ENCODE peak calls at places on chromosomes 16 and 17, in nine cellular contexts. V is MCF 10A, N is ovary, F is heart right ventricle, P is neural progenitor cell, Z is adrenal gland, D is A549, I is left ventricle myocardium inferior, L is H9. H is an unnamed sample.

GRCh38 chr17:50080827-50081226 is 14.3 kb upstream of the PDK2 start:
- DNase-seq in V (no peak), N (no peak), F (no peak), P (no peak), Z (peak), D (no peak), I (peak), L (no peak), H (no peak)

GRCh38 chr16:58426095-58426494 is 33.8 kb downstream of the GINS3 start:
- DNase-seq in V (no peak), N (no peak), F (no peak), P (no peak), Z (peak), D (no peak), I (no peak), L (no peak), H (peak)

GRCh38 chr17:77316191-77316641 is 175.4 kb downstream of the SEC14L1 start:
- DNase-seq in V (peak), N (peak), F (no peak), P (peak), Z (peak), D (peak), I (no peak), L (peak), H (no peak)

GRCh38 chr17:265726-266125 is 84.3 kb upstream of the DOC2B start:
- DNase-seq in V (no peak), N (peak), F (no peak), P (no peak), Z (peak), D (no peak), I (peak), L (no peak), H (no peak)

GRCh38 chr17:12815642-12816141 is 26.4 kb downstream of the ARHGAP44 start:
- DNase-seq in V (no peak), N (no peak), F (no peak), P (no peak), Z (no peak), D (no peak), I (no peak), L (no peak), H (peak)

GRCh38 chr17:63561819-63562218 is 11.5 kb downstream of the DCAF7 start:
- DNase-seq in V (no peak), N (no peak), F (no peak), P (no peak), Z (no peak), D (no peak), I (no peak), L (no peak), H (no peak)

GRCh38 chr17:51435641-51436091 is 175.3 kb downstream of the UTP18 start:
- DNase-seq in V (peak), N (peak), F (peak), P (peak), Z (no peak), D (peak), I (peak), L (peak), H (peak)

GRCh38 chr17:976316-976715 is 3.3 kb downstream of the NXN start:
- DNase-seq in V (no peak), N (no peak), F (no peak), P (no peak), Z (no peak), D (no peak), I (no peak), L (no peak), H (no peak)

GRCh38 chr16:66621973-66622372 is 17.5 kb downstream of the CMTM3 start:
- DNase-seq in V (no peak), N (no peak), F (no peak), P (no peak), Z (no peak), D (no peak), I (no peak), L (no peak), H (no peak)

GRCh38 chr16:55418586-55418985 is 60.4 kb upstream of the MMP2 start:
- DNase-seq in V (peak), N (no peak), F (no peak), P (peak), Z (no peak), D (no peak), I (no peak), L (peak), H (no peak)

GRCh38 chr16:69632836-69633235 is 67.1 kb downstream of the NFAT5 start:
- DNase-seq in V (no peak), N (no peak), F (no peak), P (no peak), Z (no peak), D (no peak), I (no peak), L (no peak), H (no peak)

GRCh38 chr17:48247038-48247437 is 139.5 kb downstream of the SNX11 start:
- DNase-seq in V (no peak), N (no peak), F (no peak), P (no peak), Z (no peak), D (peak), I (no peak), L (no peak), H (no peak)

GRCh38 chr17:28744104-28744801 is 442 bp downstream of the TRAF4 start:
- DNase-seq in V (peak), N (peak), F (peak), P (peak), Z (peak), D (peak), I (peak), L (peak), H (peak)

GRCh38 chr17:28741358-28742349 is 2.2 kb upstream of the TRAF4 start:
- DNase-seq in V (no peak), N (no peak), F (no peak), P (no peak), Z (no peak), D (no peak), I (no peak), L (no peak), H (peak)

GRCh38 chr17:28745052-28745776 is 1.4 kb downstream of the TRAF4 start:
- DNase-seq in V (peak), N (peak), F (no peak), P (peak), Z (peak), D (peak), I (no peak), L (peak), H (no peak)

GRCh38 chr17:28744802-28745051 is 916 bp downstream of the TRAF4 start:
- DNase-seq in V (no peak), N (no peak), F (no peak), P (no peak), Z (no peak), D (no peak), I (no peak), L (peak), H (no peak)

DNA sequence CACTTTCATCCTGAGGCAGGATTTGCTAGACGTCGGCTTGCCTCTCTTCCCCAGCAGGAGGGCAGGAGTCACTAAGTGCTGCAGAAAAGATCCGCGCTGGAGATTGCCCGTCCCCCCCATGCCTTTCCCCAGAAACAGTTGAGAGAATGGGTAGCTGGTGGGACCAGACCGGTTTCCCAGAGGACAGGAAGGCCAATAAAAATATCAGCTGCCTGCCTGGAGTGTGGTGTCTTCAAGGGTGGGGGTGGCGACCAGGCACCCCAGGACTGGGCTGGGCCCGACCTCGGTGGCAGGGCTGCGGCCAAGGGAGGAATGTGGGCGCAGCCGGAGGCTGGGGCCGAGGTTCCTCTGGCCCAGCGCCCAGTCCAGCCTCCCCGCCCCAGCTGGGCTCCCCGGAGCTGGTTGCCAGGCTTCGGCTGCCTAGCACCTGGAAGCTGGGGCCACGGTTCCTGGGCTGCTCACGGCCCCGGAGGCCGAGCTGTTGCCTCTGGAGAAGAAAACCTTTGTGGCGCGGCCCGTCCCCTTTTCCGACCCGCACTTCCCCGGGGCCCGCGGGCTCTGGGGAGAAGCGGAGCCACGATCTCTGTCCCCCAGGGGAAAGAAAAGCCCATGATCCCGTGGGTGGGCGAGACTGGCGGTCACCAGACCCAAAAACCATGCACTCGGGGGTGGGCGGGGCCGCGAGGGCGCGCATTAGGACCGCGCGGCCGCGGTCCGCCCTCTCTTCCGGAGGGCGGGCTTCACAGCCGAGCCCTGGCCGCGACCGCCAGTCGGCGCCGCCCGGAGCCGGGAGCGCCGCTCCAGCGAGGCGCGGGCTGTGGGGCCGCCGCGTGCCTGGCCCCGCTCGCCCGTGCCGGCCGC is at the start of gene TRAF4:
- DNase-seq in V (peak), N (peak), F (peak), P (peak), Z (peak), D (peak), I (peak), L (peak), H (peak)
- TF ChIP-seq CTCF in V (no peak), N (peak), F (no peak), P (no peak), Z (no peak), D (peak), I (peak), L (no peak), H (no peak)

GRCh38 chr16:30609002-30609927 is 924 bp downstream of the ZNF689 start:
- DNase-seq in V (peak), N (peak), F (peak), P (peak), Z (peak), D (no peak), I (peak), L (peak), H (peak)
- TF ChIP-seq CTCF in V (no peak), N (no peak), F (no peak), P (no peak), Z (no peak), D (no peak), I (no peak), L (no peak), H (no peak)

DNA sequence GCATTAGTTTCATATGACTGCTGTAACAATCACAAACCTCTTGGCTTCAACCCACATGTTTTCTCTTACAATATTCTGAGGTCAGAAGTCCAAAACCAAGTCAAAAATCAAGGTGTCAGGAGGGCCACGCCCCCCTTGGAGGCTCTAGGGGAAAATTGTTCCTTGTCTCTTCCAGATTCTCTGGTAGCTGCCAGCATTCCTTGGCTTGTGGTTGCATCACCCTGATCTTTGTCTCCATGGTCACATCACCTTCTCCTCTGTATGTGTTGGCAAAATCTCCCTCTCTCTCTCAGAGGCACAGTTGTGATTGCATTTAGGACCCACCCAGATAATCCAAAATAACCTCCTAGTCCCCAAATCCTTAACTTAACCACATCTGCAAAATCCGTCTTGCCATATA is 105.8 kb downstream of the GAS7 start:
- DNase-seq in V (no peak), N (no peak), F (no peak), P (no peak), Z (no peak), D (no peak), I (no peak), L (no peak), H (no peak)
- TF ChIP-seq CTCF in V (no peak), N (no peak), F (no peak), P (no peak), Z (no peak), D (no peak), I (no peak), L (no peak), H (no peak)

GRCh38 chr16:49353650-49354049 is 20.0 kb upstream of the C16orf78 start:
- DNase-seq in V (no peak), N (no peak), F (no peak), P (no peak), Z (no peak), D (no peak), I (no peak), L (no peak), H (no peak)

GRCh38 chr16:49354991-49355390 is 18.6 kb upstream of the C16orf78 start:
- DNase-seq in V (no peak), N (no peak), F (no peak), P (no peak), Z (no peak), D (no peak), I (no peak), L (no peak), H (no peak)

GRCh38 chr16:49354101-49354500 is 19.5 kb upstream of the C16orf78 start:
- DNase-seq in V (no peak), N (no peak), F (no peak), P (no peak), Z (no peak), D (no peak), I (no peak), L (no peak), H (no peak)

GRCh38 chr16:49356728-49357488 is 16.7 kb upstream of the C16orf78 start:
- DNase-seq in V (no peak), N (no peak), F (no peak), P (no peak), Z (no peak), D (no peak), I (no peak), L (no peak), H (no peak)

DNA sequence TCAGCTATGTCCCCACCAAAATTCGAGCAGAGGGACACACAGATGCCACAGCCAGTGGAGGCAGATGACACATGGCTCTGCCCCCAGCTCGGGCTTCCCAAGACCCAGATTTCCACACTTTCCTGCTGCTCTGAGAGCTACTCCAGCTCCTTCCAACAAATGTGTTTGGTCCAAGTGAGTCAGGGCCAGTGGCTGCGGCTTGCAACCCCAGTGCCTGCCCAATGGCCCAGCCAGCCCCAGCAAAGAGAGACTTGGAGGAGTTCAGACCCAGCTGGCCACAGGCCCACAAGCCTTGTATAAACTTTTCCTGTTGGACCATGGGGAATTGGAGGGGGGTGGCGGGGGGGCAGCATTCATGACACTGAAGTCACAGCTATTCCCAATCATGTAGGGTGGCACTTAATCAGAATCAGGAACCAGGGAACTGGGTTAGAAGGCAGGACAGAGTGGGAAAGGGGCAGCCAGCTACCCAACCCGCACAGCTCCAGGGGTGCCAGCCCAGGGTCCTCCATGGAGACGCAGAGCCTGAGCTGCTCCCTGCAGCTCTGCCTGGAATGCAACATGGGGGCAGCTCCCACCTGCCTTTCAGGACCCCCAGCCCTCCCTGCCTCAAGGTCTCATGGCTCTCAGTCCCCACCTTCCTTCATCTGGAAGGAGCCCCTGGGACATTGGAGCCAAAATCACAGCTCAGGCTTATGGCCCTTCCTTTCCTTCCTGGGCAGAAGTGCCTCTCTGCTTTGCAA is 17.5 kb upstream of the C16orf78 start:
- DNase-seq in V (no peak), N (no peak), F (peak), P (no peak), Z (no peak), D (no peak), I (no peak), L (no peak), H (no peak)
- TF ChIP-seq CTCF in V (no peak), N (no peak), F (no peak), P (no peak), Z (no peak), D (no peak), I (no peak), L (no peak), H (no peak)

GRCh38 chr16:72530434-72530833 is 358.5 kb upstream of the PMFBP1 start:
- DNase-seq in V (peak), N (no peak), F (no peak), P (no peak), Z (no peak), D (peak), I (no peak), L (no peak), H (no peak)
- TF ChIP-seq CTCF in V (peak), N (no peak), F (peak), P (no peak), Z (no peak), D (peak), I (no peak), L (no peak), H (no peak)

H was measured in GM10248.